ENCODE peak calls at places on chromosome 10, in five cellular contexts. E is IMR-90, Z is psoas muscle, N is right cardiac atrium, L is neural progenitor cell. S is an unnamed sample.

GRCh38 chr10:22372298-22372697 is 27.0 kb downstream of the SPAG6 start:
- DNase-seq in E (no peak), Z (no peak), N (no peak), L (no peak), S (no peak)

GRCh38 chr10:68271104-68271882 is 39.4 kb upstream of the ATOH7 start:
- DNase-seq in Z (no peak), E (peak; percentile 28), L (peak; percentile 81), N (no peak), S (no peak)

GRCh38 chr10:100829933-100830727 is 82.6 kb upstream of the SLF2 start:
- DNase-seq in Z (no peak), E (no peak), L (peak; percentile 65), N (no peak), S (no peak)

GRCh38 chr10:122306744-122307143 is 35.6 kb downstream of the BTBD16 start:
- DNase-seq in E (no peak), N (no peak), Z (no peak), L (no peak), S (no peak)

GRCh38 chr10:118901409-118901808 is 128.1 kb upstream of the NANOS1 start:
- DNase-seq in E (no peak), Z (no peak), L (peak; percentile 20), N (no peak), S (no peak)

GRCh38 chr10:88117869-88118632 is 254.6 kb downstream of the PTEN start:
- DNase-seq in E (no peak), Z (no peak), N (no peak), L (peak; percentile 21), S (no peak)

GRCh38 chr10:130189466-130190064 is 53.4 kb downstream of the GLRX3 start:
- DNase-seq in N (peak; percentile 71), L (no peak), E (no peak), Z (no peak), S (no peak)

GRCh38 chr10:74544106-74544505 is 282.3 kb upstream of the KAT6B start:
- DNase-seq in Z (no peak), N (no peak), L (no peak), E (peak; percentile 34), S (no peak)

GRCh38 chr10:130137077-130137448 is 872 bp downstream of the GLRX3 start:
- DNase-seq in Z (no peak), N (no peak), L (peak; percentile 51), E (peak; percentile 48), S (no peak)

GRCh38 chr10:102621418-102622325 is 22.6 kb upstream of the TRIM8 start:
- DNase-seq in L (no peak), N (peak; percentile 64), E (peak; percentile 45), Z (peak; percentile 52), S (no peak)

GRCh38 chr10:90912176-90912575 is 8.7 kb downstream of the ANKRD1 start:
- DNase-seq in L (no peak), E (no peak), Z (no peak), N (no peak), S (no peak)

GRCh38 chr10:115989621-115990020 is 283.4 kb downstream of the GFRA1 start:
- DNase-seq in E (peak; percentile 39), Z (no peak), N (no peak), L (no peak), S (no peak)

GRCh38 chr10:87618470-87619423 is 40.9 kb upstream of the PAPSS2 start:
- DNase-seq in L (no peak), Z (no peak), E (peak; percentile 9), N (no peak), S (peak; percentile 69)

GRCh38 chr10:125840955-125841354 is 17.6 kb downstream of the BCCIP start:
- DNase-seq in L (no peak), Z (no peak), N (no peak), E (peak; percentile 51), S (no peak)

GRCh38 chr10:2525781-2526180 is 541.6 kb upstream of the PFKP start:
- DNase-seq in L (no peak), Z (no peak), E (no peak), N (no peak), S (no peak)

GRCh38 chr10:70807566-70807965 is 8.2 kb upstream of the SGPL1 start:
- DNase-seq in N (no peak), L (no peak), Z (no peak), E (no peak), S (no peak)

GRCh38 chr10:97159906-97160305 is 25.9 kb downstream of the SLIT1 start:
- DNase-seq in L (no peak), N (no peak), Z (no peak), E (no peak), S (peak; percentile 23)

GRCh38 chr10:121481222-121481621 is 117.0 kb downstream of the FGFR2 start:
- DNase-seq in L (no peak), N (no peak), Z (no peak), E (no peak), S (no peak)

GRCh38 chr10:71191019-71191418 is 21.4 kb upstream of the UNC5B start:
- DNase-seq in Z (no peak), L (no peak), N (no peak), E (no peak), S (no peak)

GRCh38 chr10:125698599-125698998 is 15.6 kb upstream of the TEX36 start:
- DNase-seq in E (no peak), N (no peak), L (no peak), Z (no peak), S (no peak)

GRCh38 chr10:517236-517635 is 172.2 kb downstream of the DIP2C start:
- DNase-seq in E (no peak), N (no peak), Z (no peak), L (no peak), S (no peak)

GRCh38 chr10:11401314-11402222 is 209.9 kb downstream of the USP6NL start:
- DNase-seq in Z (no peak), L (peak; percentile 55), N (no peak), E (no peak), S (no peak)

GRCh38 chr10:8183241-8183704 is 128.8 kb downstream of the GATA3 start:
- DNase-seq in L (no peak), Z (no peak), E (no peak), N (no peak), S (no peak)

GRCh38 chr10:58158806-58159205 is 108.9 kb downstream of the IPMK start:
- DNase-seq in N (no peak), Z (no peak), L (no peak), E (peak; percentile 55), S (no peak)

GRCh38 chr10:6737080-6737641 is 157.1 kb upstream of the PRKCQ start:
- DNase-seq in E (peak; percentile 62), Z (peak; percentile 73), N (no peak), L (no peak), S (no peak)

GRCh38 chr10:45809829-45810228 is 37.5 kb downstream of the AGAP4 start:
- DNase-seq in Z (no peak), N (no peak), L (peak; percentile 41), E (peak; percentile 6), S (no peak)

GRCh38 chr10:29648114-29648982 is 13.6 kb upstream of the SVIL start:
- DNase-seq in Z (no peak), E (peak; percentile 38), L (no peak), N (no peak), S (no peak)

GRCh38 chr10:75765705-75766104 is 334.3 kb downstream of the LRMDA start:
- DNase-seq in Z (no peak), E (no peak), L (peak; percentile 13), N (no peak), S (no peak)

GRCh38 chr10:75398630-75399460 is 2.7 kb downstream of the ZNF503 start:
- DNase-seq in E (no peak), L (peak; percentile 83), N (peak; percentile 74), Z (peak; percentile 68), S (peak; percentile 75)

GRCh38 chr10:87659571-87660483 is at the start of gene PAPSS2:
- DNase-seq in E (peak; percentile 68), Z (peak; percentile 70), L (peak; percentile 78), N (peak; percentile 90), S (peak; percentile 89)

GRCh38 chr10:86857097-86857825 is 100.2 kb downstream of the MMRN2 start:
- DNase-seq in Z (no peak), E (peak; percentile 88), N (no peak), L (peak; percentile 36), S (no peak)

GRCh38 chr10:86960003-86960862 is 1.8 kb downstream of the SNCG start:
- DNase-seq in L (peak; percentile 66), E (peak; percentile 65), Z (peak; percentile 70), N (peak; percentile 79), S (no peak)

GRCh38 chr10:103842605-103843004 is 12.8 kb downstream of the SH3PXD2A start:
- DNase-seq in N (no peak), E (no peak), Z (no peak), L (no peak), S (no peak)
- H3K27ac ChIP-seq in N (no peak overlapping the region), E (no peak overlapping the region), Z (peak overlapping the region; percentile 91), L (no peak overlapping the region), S (no peak overlapping the region)

GRCh38 chr10:43595739-43596298 is 10.4 kb upstream of the ZNF485 start:
- DNase-seq in E (no peak), L (no peak), N (no peak), Z (no peak), S (no peak)
- H3K9me3 ChIP-seq in E (peaks cover 12% of the 10 kb centered on the region), L (no peaks in the 10 kb centered on the region), N (peaks cover 3% of the 10 kb centered on the region), Z (no peaks in the 10 kb centered on the region), S (no peaks in the 10 kb centered on the region)

GRCh38 chr10:114713525-114713924 is 55.5 kb upstream of the ABLIM1 start:
- DNase-seq in L (no peak), E (no peak), N (no peak), Z (no peak), S (no peak)

GRCh38 chr10:114718386-114718785 is 60.3 kb upstream of the ABLIM1 start:
- DNase-seq in N (no peak), L (no peak), Z (no peak), E (no peak), S (no peak)

GRCh38 chr10:114716811-114717404 is 58.8 kb upstream of the ABLIM1 start:
- DNase-seq in L (no peak), E (peak; percentile 28), N (no peak), Z (no peak), S (no peak)

GRCh38 chr10:114714281-114714741 is 56.2 kb upstream of the ABLIM1 start:
- DNase-seq in Z (no peak), E (peak; percentile 98), L (no peak), N (no peak), S (no peak)

DNA sequence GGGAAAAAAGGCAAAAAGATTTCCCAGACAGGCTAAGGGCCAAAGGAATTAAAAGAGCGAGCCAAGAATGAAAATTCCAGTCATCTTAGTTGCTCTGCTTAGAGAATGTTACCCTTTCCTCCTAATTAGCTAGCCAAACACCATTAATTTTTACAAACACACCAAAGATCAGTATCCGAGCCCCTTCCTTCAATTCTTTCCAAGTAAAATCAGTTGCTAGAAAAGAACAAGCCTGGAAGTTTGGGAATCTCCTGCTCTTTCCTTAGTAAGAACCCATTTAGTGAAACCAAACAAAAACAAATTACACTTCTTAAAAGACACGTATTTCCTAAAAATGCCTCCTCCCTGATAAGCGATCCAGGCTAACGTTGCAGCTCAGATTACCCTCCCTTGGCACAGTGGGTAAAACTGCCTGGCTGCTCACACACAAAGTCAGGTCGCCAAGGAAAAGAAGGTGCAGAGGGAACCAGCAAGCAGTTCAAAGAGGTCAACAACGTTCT is 57.1 kb upstream of the ABLIM1 start:
- DNase-seq in L (no peak), E (peak; percentile 67), N (no peak), Z (no peak), S (no peak)
- H3K27ac ChIP-seq in L (no peak overlapping the region), E (peak overlapping the region; percentile 79), N (peak overlapping the region; percentile 79), Z (peak overlapping the region; percentile 53), S (no peak overlapping the region)

DNA sequence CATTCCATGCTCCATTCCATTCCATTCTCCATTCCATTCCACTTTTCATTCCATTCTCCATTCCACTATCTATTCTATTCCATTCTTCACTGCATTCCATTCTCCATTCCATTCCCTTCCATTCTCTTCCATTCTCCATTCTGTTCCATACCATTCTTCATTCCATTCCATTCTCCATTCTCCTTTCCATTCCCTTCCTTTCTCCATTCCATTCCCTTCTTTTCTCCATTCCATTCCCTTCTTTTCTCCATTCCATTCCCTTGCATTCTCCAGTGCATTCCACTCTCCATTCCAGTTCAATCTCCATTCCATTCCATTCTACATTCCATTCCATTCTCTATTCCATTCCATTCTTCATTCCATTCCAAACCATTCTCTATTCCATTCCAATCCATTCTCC is 80.3 kb downstream of the NSUN6 start:
- DNase-seq in L (no peak), N (no peak), E (no peak), Z (no peak), S (no peak)
- H3K9me3 ChIP-seq in L (peaks cover 7% of the 10 kb centered on the region), N (no peaks in the 10 kb centered on the region), E (no peaks in the 10 kb centered on the region), Z (peaks cover 9% of the 10 kb centered on the region), S (no peaks in the 10 kb centered on the region)

S was measured in upper lobe of right lung.